ENCODE peak calls at places on chromosomes 6 and 20, in four cellular contexts. B, X, O and J are unnamed samples.

GRCh38 chr6:137697267-137697938 is 169.7 kb upstream of the TNFAIP3 start:
- DNase-seq in B (peak; percentile 30), X (no peak), O (no peak), J (no peak)

GRCh38 chr20:41063442-41063841 is 34.8 kb downstream of the TOP1 start:
- DNase-seq in B (no peak), X (no peak), O (no peak), J (no peak)

GRCh38 chr20:12946789-12947188 is 62.0 kb upstream of the SPTLC3 start:
- DNase-seq in B (no peak), X (no peak), O (no peak), J (no peak)

GRCh38 chr6:18997375-18997826 is 610.3 kb downstream of the RNF144B start:
- DNase-seq in B (no peak), X (peak; percentile 11), O (no peak), J (peak; percentile 36)

GRCh38 chr6:138719011-138719635 is 54.4 kb upstream of the CCDC28A start:
- DNase-seq in B (no peak), X (no peak), O (no peak), J (no peak)

GRCh38 chr6:37940074-37940847 is 120.7 kb downstream of the ZFAND3 start:
- DNase-seq in B (no peak), X (no peak), O (no peak), J (peak; percentile 40)

GRCh38 chr6:21281366-21281765 is 312.2 kb upstream of the SOX4 start:
- DNase-seq in B (no peak), X (peak; percentile 74), O (no peak), J (no peak)

GRCh38 chr20:59270380-59270779 is 30.0 kb upstream of the EDN3 start:
- DNase-seq in B (no peak), X (no peak), O (no peak), J (no peak)

GRCh38 chr6:69796627-69797390 is at the start of gene LMBRD1:
- DNase-seq in B (peak; percentile 99), X (peak; percentile 95), O (peak; percentile 99), J (peak; percentile 96)

GRCh38 chr20:58667975-58668374 is 16.9 kb downstream of the STX16 start:
- DNase-seq in B (no peak), X (no peak), O (no peak), J (no peak)

GRCh38 chr6:80523531-80523970 is 417.1 kb downstream of the BCKDHB start:
- DNase-seq in B (peak; percentile 25), X (no peak), O (no peak), J (no peak)

GRCh38 chr6:160297310-160297709 is 38.7 kb upstream of the SLC22A2 start:
- DNase-seq in B (no peak), X (no peak), O (no peak), J (no peak)

GRCh38 chr6:99868074-99868702 is 125.8 kb downstream of the MCHR2 start:
- DNase-seq in B (peak; percentile 81), X (peak; percentile 65), O (peak; percentile 33), J (peak; percentile 81)

GRCh38 chr6:108760158-108761050 is 87.8 kb upstream of the ARMC2 start:
- DNase-seq in B (no peak), X (peak; percentile 29), O (no peak), J (no peak)

GRCh38 chr20:58374027-58374850 is 14.8 kb upstream of the VAPB start:
- DNase-seq in B (no peak), X (no peak), O (no peak), J (no peak)

GRCh38 chr6:74731204-74731603 is 474.6 kb downstream of the COL12A1 start:
- DNase-seq in B (no peak), X (no peak), O (no peak), J (no peak)

GRCh38 chr6:36698871-36699271 is 1.2 kb downstream of the RAB44 start:
- DNase-seq in B (no peak), X (no peak), O (no peak), J (no peak)

GRCh38 chr20:10659651-10660601 is 13.9 kb downstream of the JAG1 start:
- DNase-seq in B (no peak), X (no peak), O (no peak), J (no peak)

GRCh38 chr6:40810176-40810575 is 223.0 kb upstream of the LRFN2 start:
- DNase-seq in B (no peak), X (no peak), O (no peak), J (no peak)

GRCh38 chr20:2287504-2287903 is 8.3 kb upstream of the TGM3 start:
- DNase-seq in B (no peak), X (no peak), O (no peak), J (no peak)

GRCh38 chr6:57063847-57064246 is 17.4 kb downstream of the KIAA1586 start:
- DNase-seq in B (no peak), X (no peak), O (no peak), J (no peak)

GRCh38 chr6:122649701-122650100 is 39.5 kb downstream of the PKIB start:
- DNase-seq in B (no peak), X (no peak), O (no peak), J (no peak)

GRCh38 chr6:15063253-15063853 is 182.5 kb upstream of the JARID2 start:
- DNase-seq in B (peak; percentile 45), X (no peak), O (no peak), J (no peak)